ENCODE peak calls at places on chromosomes 7 and 10, in five cellular contexts. J, E, K, N and W are unnamed samples.

GRCh38 chr7:105245398-105246099 is 143.2 kb downstream of the SRPK2 start:
- DNase-seq in E (no peak), N (no peak), K (no peak), J (no peak), W (no peak)

GRCh38 chr7:55526770-55527169 is 45.5 kb downstream of the VOPP1 start:
- DNase-seq in E (no peak), K (peak; percentile 65), N (no peak), J (no peak), W (no peak)

GRCh38 chr10:55943403-55943802 is 417.7 kb downstream of the ZWINT start:
- DNase-seq in E (no peak), N (no peak), K (no peak), J (no peak), W (no peak)

GRCh38 chr7:32224276-32224675 is 154.1 kb upstream of the PDE1C start:
- DNase-seq in N (no peak), E (no peak), K (no peak), J (no peak), W (no peak)

GRCh38 chr10:72260215-72260587 is 13.5 kb upstream of the DDIT4 start:
- DNase-seq in N (no peak), K (no peak), E (no peak), J (no peak), W (no peak)

GRCh38 chr7:30160329-30160728 is 25.5 kb downstream of the MTURN start:
- DNase-seq in J (no peak), N (no peak), E (no peak), K (no peak), W (no peak)

GRCh38 chr7:137946015-137946414 is 55.9 kb downstream of the CREB3L2 start:
- DNase-seq in J (no peak), N (no peak), K (no peak), E (no peak), W (no peak)

GRCh38 chr7:137994091-137994688 is 7.7 kb downstream of the CREB3L2 start:
- DNase-seq in J (no peak), K (no peak), N (no peak), E (no peak), W (no peak)

GRCh38 chr10:48981310-48981907 is 41.8 kb upstream of the LRRC18 start:
- DNase-seq in J (peak; percentile 83), E (peak; percentile 76), N (peak; percentile 81), K (peak; percentile 35), W (peak; percentile 14)

GRCh38 chr7:100443096-100443840 is 7.0 kb upstream of the PPP1R35 start:
- DNase-seq in N (peak; percentile 25), J (no peak), K (no peak), E (peak; percentile 10), W (no peak)

GRCh38 chr7:11747715-11748485 is 84.1 kb downstream of the THSD7A start:
- DNase-seq in J (no peak), N (no peak), K (no peak), E (no peak), W (no peak)

GRCh38 chr7:40720401-40720800 is 585.6 kb downstream of the SUGCT start:
- DNase-seq in E (no peak), J (no peak), N (no peak), K (no peak), W (no peak)

GRCh38 chr10:43124574-43125273 is 13.5 kb upstream of the CSGALNACT2 start:
- DNase-seq in K (no peak), J (no peak), N (no peak), E (no peak), W (peak; percentile 35)

GRCh38 chr10:1846050-1846449 is 108.7 kb upstream of the ADARB2 start:
- DNase-seq in K (no peak), E (no peak), N (no peak), J (no peak), W (no peak)

GRCh38 chr7:26348987-26349809 is 57.5 kb downstream of the SNX10 start:
- DNase-seq in E (no peak), J (no peak), K (no peak), N (no peak), W (no peak)

GRCh38 chr7:4010923-4011656 is 671.0 kb upstream of the FOXK1 start:
- DNase-seq in J (no peak), K (no peak), E (no peak), N (no peak), W (no peak)

GRCh38 chr7:98000356-98000755 is 10.4 kb upstream of the OCM2 start:
- DNase-seq in E (no peak), N (no peak), K (no peak), J (no peak), W (no peak)

GRCh38 chr7:112791465-112792168 is 1.4 kb upstream of the TMEM168 start:
- DNase-seq in N (no peak), K (no peak), E (no peak), J (no peak), W (no peak)

GRCh38 chr7:45238806-45239205 is 81.2 kb downstream of the RAMP3 start:
- DNase-seq in K (no peak), J (no peak), N (no peak), E (no peak), W (no peak)

GRCh38 chr7:138796038-138796580 is 1.7 kb upstream of the TMEM213 start:
- DNase-seq in J (no peak), E (no peak), N (no peak), K (no peak), W (no peak)

GRCh38 chr10:42932735-42933453 is 144.0 kb upstream of the RET start:
- DNase-seq in E (peak; percentile 49), K (no peak), N (no peak), J (no peak), W (peak; percentile 66)

GRCh38 chr10:103828587-103829186 is 26.7 kb downstream of the SH3PXD2A start:
- DNase-seq in E (no peak), J (no peak), K (no peak), N (peak; percentile 9), W (no peak)

DNA sequence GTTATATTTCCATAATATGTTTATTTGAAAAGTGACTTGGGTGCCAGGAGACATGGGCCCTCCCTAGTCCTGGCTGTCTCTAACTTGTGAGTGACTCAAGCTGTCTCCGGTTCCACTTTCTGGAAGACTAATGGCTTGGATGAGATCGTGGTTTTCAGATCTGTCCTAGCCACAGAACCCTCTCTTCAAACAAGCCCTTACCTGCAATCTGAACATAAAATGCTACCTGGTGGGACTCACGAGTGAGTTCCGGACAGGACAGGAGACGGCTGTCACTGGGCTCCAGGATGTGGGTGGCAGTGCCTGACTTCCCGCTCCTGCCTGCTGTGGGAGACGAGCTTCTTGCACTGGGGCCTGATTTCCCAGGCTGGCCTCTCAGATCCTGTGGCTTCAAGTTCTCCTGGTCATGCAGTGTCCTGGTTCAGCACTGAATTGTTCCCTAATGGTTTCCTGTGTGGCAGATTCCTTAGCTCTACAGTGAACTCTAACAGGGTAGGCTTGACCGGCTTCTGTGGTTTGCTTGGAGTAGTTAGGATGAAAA is 26.0 kb upstream of the PFKFB3 start:
- DNase-seq in J (no peak), N (peak; percentile 38), K (no peak), E (no peak), W (no peak)
- H3K27ac ChIP-seq in J (no peak overlapping the region), N (peak overlapping the region; percentile 42), K (no peak overlapping the region), E (no peak overlapping the region), W (no peak overlapping the region)

DNA sequence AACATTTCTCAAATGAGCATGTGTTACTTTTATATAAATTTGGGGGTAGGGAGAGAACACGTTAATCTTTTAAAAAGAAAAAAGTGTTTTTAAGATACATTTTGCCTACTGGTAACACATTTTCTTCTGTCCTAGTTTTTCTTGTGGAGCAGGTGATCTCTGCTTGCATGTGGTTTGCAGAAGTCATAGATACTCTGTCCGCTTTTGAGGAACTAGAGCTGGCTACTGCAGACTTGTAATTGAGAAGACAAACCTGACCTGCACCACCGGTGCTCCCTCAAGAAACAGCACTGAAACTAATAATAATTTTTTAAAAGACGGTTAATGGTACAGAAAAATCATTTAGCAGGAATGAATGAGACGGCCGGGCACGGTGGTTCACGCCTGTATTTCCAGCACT is 243.1 kb downstream of the KIAA1217 start:
- DNase-seq in J (no peak), N (no peak), K (no peak), E (no peak), W (no peak)
- H3K4me3 ChIP-seq in J (no peak overlapping the region), N (no peak overlapping the region), K (no peak overlapping the region), E (no peak overlapping the region), W (no peak overlapping the region)

GRCh38 chr7:80097756-80098155 is 36.9 kb upstream of the GNAI1 start:
- DNase-seq in J (no peak), E (no peak), N (no peak), K (no peak), W (no peak)
- H3K4me1 ChIP-seq in J (no peaks in the 10 kb centered on the region), E (no peaks in the 10 kb centered on the region), N (no peaks in the 10 kb centered on the region), K (no peaks in the 10 kb centered on the region), W (no peaks in the 10 kb centered on the region)

GRCh38 chr10:32379314-32379949 is 32.5 kb upstream of the EPC1 start:
- DNase-seq in N (no peak), E (no peak), K (peak; percentile 30), J (no peak), W (no peak)

GRCh38 chr10:32378371-32379301 is 31.7 kb upstream of the EPC1 start:
- DNase-seq in K (peak; percentile 98), N (peak; percentile 94), J (peak; percentile 98), E (peak; percentile 95), W (peak; percentile 86)

GRCh38 chr10:32381165-32381564 is 34.2 kb upstream of the EPC1 start:
- DNase-seq in J (no peak), N (no peak), E (no peak), K (no peak), W (no peak)

GRCh38 chr10:32377458-32378370 is 30.8 kb upstream of the EPC1 start:
- DNase-seq in K (peak; percentile 47), N (no peak), E (no peak), J (no peak), W (peak; percentile 10)

DNA sequence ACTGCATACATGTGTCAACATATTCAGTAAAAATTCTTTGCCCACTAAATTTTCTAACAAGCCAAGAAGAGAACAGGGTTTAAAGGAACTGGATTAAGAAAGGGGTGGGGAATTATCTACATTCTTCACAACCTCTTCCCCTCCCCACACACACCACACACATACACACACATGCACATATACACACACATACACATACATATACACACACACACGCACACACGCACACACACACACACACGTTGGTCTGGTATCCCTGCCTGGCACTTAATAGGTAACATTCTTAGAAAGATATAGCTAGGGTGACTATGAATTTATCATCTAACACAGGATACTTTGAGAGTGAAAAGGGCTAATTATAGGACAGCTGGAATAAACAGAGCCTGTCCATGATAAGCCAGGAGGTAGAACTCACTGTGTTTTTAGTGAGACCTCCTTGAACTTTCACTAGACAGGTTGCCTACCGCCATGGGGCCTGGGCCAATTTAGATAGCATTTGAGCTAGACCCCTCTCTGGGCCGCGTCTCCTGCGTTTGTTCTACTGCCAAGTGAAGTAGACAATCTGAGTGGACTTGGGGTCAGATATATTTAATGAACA is 33.1 kb upstream of the EPC1 start:
- DNase-seq in J (no peak), K (no peak), E (no peak), N (no peak), W (no peak)
- H3K27ac ChIP-seq in J (peak overlapping the region; percentile 30), K (peak overlapping the region; percentile 88), E (peak overlapping the region; percentile 88), N (no peak overlapping the region), W (no peak overlapping the region)

GRCh38 chr10:129105266-129105665 is 361.8 kb upstream of the MGMT start:
- DNase-seq in N (no peak), J (no peak), E (no peak), K (no peak), W (no peak)
- H3K4me3 ChIP-seq in N (no peak overlapping the region), J (no peak overlapping the region), E (no peak overlapping the region), K (no peak overlapping the region), W (no peak overlapping the region)